ENCODE peak calls at places on chromosomes 7 and 10, in ten cellular contexts. U is cardiac muscle cell, F is lung, O is upper lobe of right lung, I is tibial artery, T is heart right ventricle, N is IMR-90, M is body of pancreas, X is neural progenitor cell, C is SK-N-SH. K is an unnamed sample.

GRCh38 chr7:152313879-152314604 is 121.8 kb downstream of the KMT2C start:
- DNase-seq in U (peak; percentile 7), F (peak; percentile 34), O (no peak), I (no peak), T (peak; percentile 62), N (peak; percentile 79), M (peak; percentile 83), X (no peak), C (peak; percentile 55), K (peak; percentile 55)

GRCh38 chr10:99435986-99436633 is 5.7 kb upstream of the GOT1 start:
- DNase-seq in U (peak; percentile 62), F (no peak), O (no peak), I (no peak), T (no peak), N (peak; percentile 59), M (no peak), X (peak; percentile 48), C (peak; percentile 36), K (no peak)

GRCh38 chr10:48473704-48474103 is 131.2 kb downstream of the ARHGAP22 start:
- DNase-seq in U (no peak), F (no peak), O (no peak), I (no peak), T (no peak), N (no peak), M (no peak), X (no peak), C (no peak), K (no peak)

GRCh38 chr7:86667732-86668131 is 24.0 kb downstream of the GRM3 start:
- DNase-seq in U (peak; percentile 29), F (no peak), O (no peak), I (no peak), T (no peak), N (no peak), M (no peak), X (peak; percentile 66), C (no peak), K (no peak)

GRCh38 chr7:8261711-8262695 is at the start of gene ICA1:
- DNase-seq in U (peak; percentile 82), F (peak; percentile 80), O (peak; percentile 90), I (peak; percentile 24), T (peak; percentile 80), N (no peak), M (peak; percentile 88), X (peak; percentile 91), C (peak; percentile 90), K (peak; percentile 93)

GRCh38 chr10:68470300-68470699 is 1.5 kb downstream of the DNA2 start:
- DNase-seq in U (no peak), F (no peak), O (no peak), I (no peak), T (no peak), N (no peak), M (no peak), X (no peak), C (peak; percentile 6), K (no peak)

GRCh38 chr10:75407296-75407715 is 5.7 kb upstream of the ZNF503 start:
- DNase-seq in U (peak; percentile 12), F (peak; percentile 43), O (peak; percentile 74), I (no peak), T (no peak), N (no peak), M (peak; percentile 33), X (peak; percentile 53), C (no peak), K (no peak)

GRCh38 chr7:105452085-105452484 is 63.4 kb upstream of the SRPK2 start:
- DNase-seq in U (no peak), F (no peak), O (no peak), I (no peak), T (no peak), N (no peak), M (no peak), X (no peak), C (no peak), K (no peak)

GRCh38 chr7:100582041-100582579 is 3.8 kb downstream of the LRCH4 start:
- DNase-seq in U (no peak), F (peak; percentile 86), O (peak; percentile 92), I (no peak), T (no peak), N (no peak), M (peak; percentile 83), X (no peak), C (no peak), K (no peak)

GRCh38 chr7:100582650-100583049 is 3.3 kb downstream of the LRCH4 start:
- DNase-seq in U (no peak), F (no peak), O (no peak), I (no peak), T (no peak), N (no peak), M (no peak), X (no peak), C (no peak), K (no peak)

GRCh38 chr7:100584677-100585510 is 1.0 kb downstream of the LRCH4 start:
- DNase-seq in U (peak; percentile 65), F (peak; percentile 68), O (peak; percentile 77), I (no peak), T (peak; percentile 69), N (peak; percentile 89), M (peak; percentile 79), X (peak; percentile 91), C (peak; percentile 67), K (no peak)

GRCh38 chr7:100584046-100584676 is 1.8 kb downstream of the LRCH4 start:
- DNase-seq in U (no peak), F (no peak), O (no peak), I (no peak), T (peak; percentile 39), N (peak; percentile 45), M (no peak), X (peak; percentile 28), C (no peak), K (no peak)

DNA sequence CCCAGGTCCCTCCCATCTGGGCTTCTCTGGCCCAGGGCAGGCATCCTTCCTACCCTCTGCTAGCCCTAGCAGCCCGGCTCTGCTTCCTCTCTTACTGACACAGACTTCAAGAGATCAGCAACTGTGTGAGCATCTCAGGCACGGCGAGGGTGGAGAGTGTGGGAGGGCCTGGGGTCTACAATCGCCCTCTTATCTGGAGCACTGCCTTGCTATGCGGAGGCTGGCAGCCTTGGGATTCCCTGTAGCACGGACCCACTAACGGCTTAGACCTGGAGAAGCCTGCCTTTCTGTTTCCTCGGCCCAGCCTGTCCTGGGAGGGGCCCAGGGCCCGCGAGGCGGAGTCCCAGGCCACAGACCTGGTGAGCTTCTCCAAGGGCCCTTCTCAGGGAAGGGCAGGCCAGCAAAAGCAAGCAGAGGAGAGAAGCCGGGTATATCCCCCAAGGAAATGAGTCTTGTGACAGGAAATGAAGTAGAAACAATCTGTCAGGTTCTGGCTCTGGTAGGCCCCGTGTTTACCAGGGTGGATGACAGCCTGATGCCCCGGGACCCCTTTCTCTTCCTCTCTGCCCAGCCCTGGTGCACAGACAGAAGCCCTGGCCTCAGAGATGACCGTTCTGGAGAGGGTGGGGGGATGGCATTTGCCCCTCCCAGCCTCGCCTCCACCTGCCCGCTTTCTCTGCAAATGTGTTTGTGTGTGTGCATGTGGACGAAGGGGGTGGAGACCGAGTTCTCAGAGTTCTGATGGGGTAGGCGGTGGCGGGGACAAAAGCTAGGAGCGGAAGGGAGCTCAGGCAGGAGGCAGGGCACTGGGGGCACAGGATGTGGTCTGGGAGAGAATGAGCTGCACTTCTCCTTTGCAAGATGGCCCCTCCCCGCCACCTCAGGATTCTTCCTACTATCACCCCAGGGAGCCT is 2.5 kb downstream of the LRCH4 start:
- DNase-seq in U (peak; percentile 61), F (peak; percentile 78), O (peak; percentile 88), I (peak; percentile 74), T (peak; percentile 68), N (peak; percentile 67), M (peak; percentile 73), X (no peak), C (no peak), K (no peak)
- H3K4me3 ChIP-seq in U (no peak overlapping the region), F (peak overlapping the region; percentile 31), O (peak overlapping the region; percentile 98), I (peak overlapping the region; percentile 84), T (peak overlapping the region; percentile 96), N (peak overlapping the region; percentile 36), M (no peak overlapping the region), X (no peak overlapping the region), C (no peak overlapping the region), K (no peak overlapping the region)

GRCh38 chr10:22323538-22324305 is 2.8 kb downstream of the BMI1 start:
- DNase-seq in U (no peak), F (no peak), O (no peak), I (no peak), T (no peak), N (no peak), M (no peak), X (no peak), C (no peak), K (no peak)
- H3K4me1 ChIP-seq in U (peaks cover 16% of the 10 kb centered on the region), F (peaks cover 25% of the 10 kb centered on the region), O (peaks cover 37% of the 10 kb centered on the region), I (peaks cover 50% of the 10 kb centered on the region), T (peaks cover 26% of the 10 kb centered on the region), N (no peaks in the 10 kb centered on the region), M (peaks cover 42% of the 10 kb centered on the region), X (peaks cover 17% of the 10 kb centered on the region), C (no peaks in the 10 kb centered on the region), K (peaks cover 17% of the 10 kb centered on the region)

DNA sequence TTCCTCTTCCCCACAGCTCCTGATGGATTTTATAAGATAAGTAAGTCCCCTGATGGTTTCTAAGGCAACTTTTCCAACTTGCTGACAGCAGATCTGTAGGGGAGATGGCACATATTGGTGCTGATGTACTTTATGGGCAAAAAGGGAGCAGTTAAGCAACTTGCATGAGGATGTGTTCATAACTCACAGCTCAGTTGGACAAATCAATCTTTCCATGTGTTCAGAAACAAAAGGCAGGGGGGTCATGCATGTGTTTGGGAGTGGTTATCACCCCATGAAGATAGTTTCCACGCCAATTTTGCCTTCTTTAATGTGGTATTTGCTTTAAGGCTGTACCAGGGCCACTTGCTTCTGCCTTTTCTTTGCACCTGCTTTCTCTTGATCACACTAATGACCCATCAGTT is 6.1 kb downstream of the RBM20 start:
- DNase-seq in U (no peak), F (no peak), O (no peak), I (no peak), T (no peak), N (no peak), M (no peak), X (no peak), C (no peak), K (no peak)
- H3K4me3 ChIP-seq in U (no peak overlapping the region), F (no peak overlapping the region), O (no peak overlapping the region), I (no peak overlapping the region), T (no peak overlapping the region), N (no peak overlapping the region), M (no peak overlapping the region), X (no peak overlapping the region), C (no peak overlapping the region), K (peak overlapping the region; percentile 10)

GRCh38 chr10:3783721-3784432 is 1.1 kb downstream of the KLF6 start:
- DNase-seq in U (peak; percentile 44), F (peak; percentile 72), O (no peak), I (peak; percentile 61), T (peak; percentile 81), N (peak; percentile 61), M (peak; percentile 80), X (peak; percentile 83), C (peak; percentile 58), K (peak; percentile 52)

GRCh38 chr10:3782099-3782455 is 2.9 kb downstream of the KLF6 start:
- DNase-seq in U (no peak), F (no peak), O (no peak), I (no peak), T (no peak), N (no peak), M (no peak), X (no peak), C (no peak), K (no peak)

GRCh38 chr10:3784510-3785250 is at the start of gene KLF6:
- DNase-seq in U (no peak), F (no peak), O (no peak), I (peak; percentile 41), T (no peak), N (peak; percentile 28), M (peak; percentile 67), X (peak; percentile 67), C (peak; percentile 67), K (peak; percentile 35)

GRCh38 chr10:3782456-3783312 is 2.3 kb downstream of the KLF6 start:
- DNase-seq in U (peak; percentile 43), F (peak; percentile 71), O (no peak), I (peak; percentile 82), T (peak; percentile 86), N (peak; percentile 96), M (peak; percentile 86), X (no peak), C (peak; percentile 48), K (peak; percentile 40)

DNA sequence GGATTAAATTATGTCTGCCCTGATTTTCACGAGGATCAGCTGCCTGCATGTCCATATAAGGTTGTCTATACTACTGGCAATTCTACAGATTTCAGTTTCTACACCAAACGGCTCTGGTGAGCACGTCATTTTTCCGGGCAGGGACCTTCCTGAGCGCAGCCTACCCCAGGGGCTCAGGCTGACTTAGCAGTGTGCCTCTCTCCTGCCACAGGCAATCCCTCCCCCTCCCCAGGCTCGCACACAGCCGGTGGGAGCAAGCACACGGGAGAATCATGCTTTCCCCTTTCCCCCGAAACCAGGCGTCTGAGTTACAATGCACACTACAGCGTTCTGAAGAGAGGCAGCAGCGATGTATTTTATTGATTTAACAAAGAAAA is 1.7 kb downstream of the KLF6 start:
- DNase-seq in U (peak; percentile 64), F (no peak), O (no peak), I (peak; percentile 61), T (peak; percentile 63), N (peak; percentile 86), M (peak; percentile 70), X (peak; percentile 73), C (peak; percentile 73), K (peak; percentile 67)
- H3K4me1 ChIP-seq in U (peaks cover 19% of the 10 kb centered on the region), F (peaks cover 14% of the 10 kb centered on the region), O (peaks cover 32% of the 10 kb centered on the region), I (peaks cover 34% of the 10 kb centered on the region), T (peaks cover 39% of the 10 kb centered on the region), N (peaks cover 28% of the 10 kb centered on the region), M (peaks cover 54% of the 10 kb centered on the region), X (peaks cover 18% of the 10 kb centered on the region), C (peaks cover 27% of the 10 kb centered on the region), K (peaks cover 5% of the 10 kb centered on the region)